ENCODE peak calls at places on chromosomes 1 and 21, in ten cellular contexts. V, H, C, N, B, K, Y, R, J and M are unnamed samples.

GRCh38 chr1:91603409-91603808 is 102.8 kb downstream of the CDC7 start:
- DNase-seq in V (no peak), H (no peak), C (no peak), N (no peak), B (no peak), K (peak), Y (no peak), R (no peak), J (no peak), M (no peak)

GRCh38 chr1:109786531-109787021 is 22.9 kb upstream of the EPS8L3 start:
- DNase-seq in V (peak), H (no peak), C (peak), N (peak), B (peak), K (no peak), Y (peak), R (no peak), J (no peak), M (peak)

GRCh38 chr1:76073471-76073870 is 1.1 kb upstream of the ST6GALNAC3 start:
- DNase-seq in V (no peak), H (no peak), C (no peak), N (no peak), B (no peak), K (no peak), Y (no peak), R (no peak), J (no peak), M (no peak)

GRCh38 chr1:58442114-58442513 is 104.4 kb downstream of the OMA1 start:
- DNase-seq in V (no peak), H (no peak), C (no peak), N (no peak), B (no peak), K (no peak), Y (no peak), R (no peak), J (no peak), M (no peak)

GRCh38 chr1:162023547-162024501 is at the start of gene OLFML2B:
- DNase-seq in V (peak), H (no peak), C (peak), N (peak), B (peak), K (no peak), Y (peak), R (peak), J (peak), M (peak)

GRCh38 chr1:89754518-89754917 is 66.3 kb upstream of the LRRC8D start:
- DNase-seq in V (no peak), H (no peak), C (no peak), N (no peak), B (no peak), K (no peak), Y (no peak), R (no peak), J (no peak), M (no peak)

GRCh38 chr1:153728305-153729066 is 636 bp downstream of the INTS3 start:
- DNase-seq in V (no peak), H (no peak), C (no peak), N (peak), B (peak), K (no peak), Y (peak), R (peak), J (peak), M (peak)

GRCh38 chr1:153510984-153511410 is 24.8 kb downstream of the S100A6 start:
- DNase-seq in V (peak), H (no peak), C (peak), N (peak), B (peak), K (no peak), Y (peak), R (peak), J (peak), M (peak)

GRCh38 chr21:27246741-27247140 is 279.9 kb upstream of the ADAMTS5 start:
- DNase-seq in V (no peak), H (no peak), C (no peak), N (no peak), B (no peak), K (no peak), Y (no peak), R (no peak), J (no peak), M (no peak)

DNA sequence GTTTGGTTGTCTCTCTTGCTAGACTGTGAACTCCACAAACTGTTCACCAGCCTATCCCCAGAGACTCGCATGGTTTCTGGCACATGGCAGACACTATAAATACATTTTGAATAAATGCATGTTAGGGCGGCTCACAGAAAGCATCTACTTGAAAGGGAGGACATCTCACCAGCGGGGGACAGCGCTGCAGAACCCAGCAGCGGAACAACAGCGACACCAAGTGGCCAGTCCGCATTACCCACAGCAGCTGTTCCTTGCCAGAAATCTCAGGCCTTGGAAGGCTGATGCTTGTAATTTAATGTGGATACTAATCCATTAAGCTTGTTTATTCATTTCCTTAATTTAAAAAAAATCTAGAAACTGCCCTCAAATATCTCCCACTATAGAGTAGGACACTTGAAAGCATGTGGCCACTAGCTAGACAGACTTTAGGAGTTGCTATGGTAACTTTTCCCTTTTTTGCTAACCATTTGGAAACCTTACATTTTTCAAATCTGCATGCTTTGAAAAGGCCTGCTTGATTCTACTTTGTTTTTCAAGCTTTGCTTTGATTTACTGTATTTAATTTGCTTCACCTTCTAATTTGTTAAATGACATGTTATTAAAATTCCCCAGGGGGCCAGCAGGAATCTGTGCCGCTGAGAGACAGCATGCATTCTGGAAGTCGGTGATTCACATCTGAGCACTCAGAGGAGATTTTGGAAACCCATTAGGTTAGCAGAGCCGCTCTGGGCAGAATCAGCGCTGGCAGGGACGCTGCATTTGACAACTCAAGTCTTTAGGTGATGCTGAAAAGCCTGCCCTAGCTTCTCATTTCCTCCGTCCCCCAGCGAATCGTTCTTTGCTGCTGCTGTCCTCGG is 63.5 kb upstream of the SSX2IP start:
- DNase-seq in V (peak), H (peak), C (no peak), N (peak), B (peak), K (peak), Y (peak), R (peak), J (peak), M (peak)
- TF ChIP-seq EP300 in V (no peak), H (no peak), C (no peak), N (no peak), B (no peak), K (no peak), Y (no peak), R (no peak), J (no peak), M (no peak)

GRCh38 chr1:233299450-233299849 is 3.9 kb upstream of the PCNX2 start:
- DNase-seq in V (no peak), H (no peak), C (no peak), N (no peak), B (no peak), K (no peak), Y (no peak), R (no peak), J (no peak), M (no peak)

GRCh38 chr1:233293556-233294446 is 1.7 kb downstream of the PCNX2 start:
- DNase-seq in V (no peak), H (no peak), C (no peak), N (no peak), B (no peak), K (no peak), Y (no peak), R (no peak), J (no peak), M (no peak)

GRCh38 chr1:233290609-233291008 is 4.9 kb downstream of the PCNX2 start:
- DNase-seq in V (no peak), H (no peak), C (no peak), N (no peak), B (no peak), K (no peak), Y (no peak), R (no peak), J (no peak), M (no peak)

GRCh38 chr1:233295775-233296322 is 324 bp upstream of the PCNX2 start:
- DNase-seq in V (no peak), H (no peak), C (no peak), N (no peak), B (no peak), K (no peak), Y (no peak), R (no peak), J (no peak), M (no peak)

GRCh38 chr1:233294991-233295774 is at the start of gene PCNX2:
- DNase-seq in V (peak), H (no peak), C (no peak), N (peak), B (peak), K (no peak), Y (peak), R (no peak), J (no peak), M (peak)
- TF ChIP-seq POLR2A in V (no peak), H (no peak), C (no peak), N (no peak), B (no peak), K (peak), Y (peak), R (no peak), J (no peak), M (no peak)

DNA sequence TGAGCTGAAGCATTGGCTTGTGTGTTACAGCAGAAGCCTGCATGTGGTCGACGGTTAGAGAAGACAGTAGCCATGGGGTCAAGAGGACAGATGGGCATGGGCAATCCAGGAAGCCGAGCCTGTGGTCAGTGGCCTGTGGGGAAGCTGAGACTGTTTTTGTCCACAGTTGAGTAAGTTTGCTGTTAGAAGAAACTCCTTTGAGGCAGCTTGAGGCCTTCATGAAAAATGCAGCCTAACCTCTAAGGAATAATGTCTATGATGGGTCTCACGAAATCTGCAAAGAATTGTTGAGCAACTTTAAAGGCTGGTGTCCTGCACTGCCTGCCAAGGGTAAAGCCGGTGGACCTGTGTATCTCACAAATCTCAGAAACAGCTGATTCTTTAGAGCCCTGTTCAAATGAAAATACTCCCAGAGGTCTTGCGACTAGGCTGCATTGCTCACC is 322.4 kb downstream of the SETD4 start:
- DNase-seq in V (no peak), H (no peak), C (no peak), N (no peak), B (peak), K (no peak), Y (no peak), R (peak), J (no peak), M (no peak)
- TF ChIP-seq EP300 in V (no peak), H (no peak), C (no peak), N (no peak), B (no peak), K (no peak), Y (no peak), R (no peak), J (no peak), M (no peak)

GRCh38 chr1:196608401-196609113 is at the start of gene KCNT2:
- DNase-seq in V (peak), H (no peak), C (peak), N (peak), B (peak), K (no peak), Y (peak), R (peak), J (peak), M (peak)
- TF ChIP-seq POLR2A in V (no peak), H (no peak), C (no peak), N (no peak), B (no peak), K (no peak), Y (no peak), R (no peak), J (no peak), M (peak)

GRCh38 chr1:184014271-184014670 is 23.3 kb downstream of the COLGALT2 start:
- DNase-seq in V (no peak), H (no peak), C (no peak), N (no peak), B (no peak), K (no peak), Y (no peak), R (no peak), J (no peak), M (no peak)
- TF ChIP-seq EP300 in V (no peak), H (no peak), C (no peak), N (no peak), B (no peak), K (no peak), Y (no peak), R (no peak), J (no peak), M (no peak)